ENCODE peak calls at places on chromosomes 3 and 15, in seven cellular contexts. B is foreskin keratinocyte; C is NCI-H446; O is activated T-helper 1 cell treated with anti-CD3 and anti-CD28 coated beads, Interleukin-2, amount 50 U/mL, for 16 hours; X is cardiac fibroblast; Z is AG09309; S is stimulated activated CD8-positive, alpha-beta memory T cell treated with anti-CD3 and anti-CD28 coated beads, Interleukin-15, amount 100 ng/mL, for 24 hours. G is an unnamed sample.
A peak's percentile ranks its signal among the peaks of the same experiment; 100 is the strongest.

GRCh38 chr3:60045686-60046085 is 995.9 kb upstream of the CFAP20DC start:
- DNase-seq in B (no peak), C (no peak), O (no peak), X (no peak), Z (no peak), S (no peak), G (no peak)

GRCh38 chr3:192841428-192841827 is 76.2 kb downstream of the MB21D2 start:
- DNase-seq in B (no peak), C (no peak), O (no peak), X (no peak), Z (no peak), S (no peak), G (no peak)

GRCh38 chr3:36401056-36401455 is 20.8 kb downstream of the STAC start:
- DNase-seq in B (no peak), C (peak; percentile 26), O (no peak), X (no peak), Z (no peak), S (no peak), G (no peak)

GRCh38 chr15:41978534-41978933 is 6.2 kb upstream of the EHD4 start:
- DNase-seq in B (no peak), C (no peak), O (no peak), X (no peak), Z (no peak), S (no peak), G (no peak)

GRCh38 chr3:1037631-1038030 is 55.2 kb upstream of the CNTN6 start:
- DNase-seq in B (peak; percentile 48), C (no peak), O (no peak), X (no peak), Z (no peak), S (no peak), G (no peak)

GRCh38 chr15:67148196-67148701 is 82.8 kb downstream of the SMAD3 start:
- DNase-seq in B (peak; percentile 72), C (no peak), O (no peak), X (peak; percentile 68), Z (peak; percentile 86), S (no peak), G (no peak)

GRCh38 chr3:189947948-189948723 is 172.6 kb downstream of the P3H2 start:
- DNase-seq in B (peak; percentile 69), C (peak; percentile 15), O (no peak), X (peak; percentile 49), Z (no peak), S (no peak), G (no peak)

GRCh38 chr3:169772530-169772950 is 656 bp upstream of the MYNN start:
- DNase-seq in B (peak; percentile 87), C (peak; percentile 87), O (peak; percentile 36), X (peak; percentile 83), Z (peak; percentile 45), S (no peak), G (peak; percentile 75)

GRCh38 chr3:116314476-116314875 is 130.8 kb downstream of the LSAMP start:
- DNase-seq in B (no peak), C (no peak), O (no peak), X (peak; percentile 49), Z (no peak), S (no peak), G (no peak)

GRCh38 chr3:177725165-177725564 is 527.9 kb upstream of the TBL1XR1 start:
- DNase-seq in B (no peak), C (no peak), O (no peak), X (no peak), Z (no peak), S (no peak), G (no peak)

GRCh38 chr3:99505646-99506269 is 132.6 kb upstream of the COL8A1 start:
- DNase-seq in B (peak; percentile 18), C (no peak), O (no peak), X (peak; percentile 89), Z (peak; percentile 96), S (no peak), G (no peak)

GRCh38 chr15:70045045-70045444 is 52.7 kb downstream of the TLE3 start:
- DNase-seq in B (no peak), C (no peak), O (no peak), X (peak; percentile 45), Z (peak; percentile 18), S (no peak), G (no peak)

GRCh38 chr3:151305081-151305777 is 11.4 kb downstream of the GPR87 start:
- DNase-seq in B (peak; percentile 99), C (no peak), O (no peak), X (peak; percentile 96), Z (peak; percentile 94), S (no peak), G (no peak)

GRCh38 chr15:26891448-26891881 is 24.6 kb downstream of the GABRA5 start:
- DNase-seq in B (peak; percentile 60), C (peak; percentile 74), O (no peak), X (peak; percentile 53), Z (peak; percentile 13), S (no peak), G (no peak)